ENCODE peak calls at places on chromosomes 12 and 14, in nine cellular contexts. One of them, this sample, is unnamed.

GRCh38 chr12:95213928-95214327 is 3.3 kb downstream of the FGD6 start:
- DNase-seq in astrocyte of the cerebellum: no peak
- DNase-seq in thyroid gland: no peak
- DNase-seq in CD8-positive, alpha-beta T cell: no peak
- DNase-seq in GM23338: no peak
- DNase-seq in HCT116: no peak
- DNase-seq in fibroblast of lung: no peak
- DNase-seq in progenitor cell of endocrine pancreas: no peak
- DNase-seq in HepG2: no peak
- DNase-seq in this sample: no peak

GRCh38 chr14:33475623-33476022 is 475.3 kb downstream of the EGLN3 start:
- DNase-seq in astrocyte of the cerebellum: peak; percentile 19
- DNase-seq in GM23338: peak; percentile 96
- DNase-seq in CD8-positive, alpha-beta T cell: no peak
- DNase-seq in progenitor cell of endocrine pancreas: peak; percentile 44
- DNase-seq in fibroblast of lung: peak; percentile 41
- DNase-seq in thyroid gland: peak; percentile 65
- DNase-seq in HepG2: peak; percentile 58
- DNase-seq in HCT116: no peak
- DNase-seq in this sample: peak; percentile 83

GRCh38 chr12:31369712-31370521 is 44.0 kb upstream of the SINHCAF start:
- DNase-seq in HepG2: peak; percentile 24
- DNase-seq in thyroid gland: peak; percentile 16
- DNase-seq in CD8-positive, alpha-beta T cell: no peak
- DNase-seq in fibroblast of lung: peak; percentile 43
- DNase-seq in progenitor cell of endocrine pancreas: no peak
- DNase-seq in astrocyte of the cerebellum: no peak
- DNase-seq in GM23338: peak; percentile 86
- DNase-seq in HCT116: no peak
- DNase-seq in this sample: peak; percentile 30

GRCh38 chr12:19515179-19515578 is 75.9 kb downstream of the AEBP2 start:
- DNase-seq in progenitor cell of endocrine pancreas: no peak
- DNase-seq in fibroblast of lung: peak; percentile 34
- DNase-seq in CD8-positive, alpha-beta T cell: no peak
- DNase-seq in GM23338: peak; percentile 39
- DNase-seq in astrocyte of the cerebellum: no peak
- DNase-seq in HCT116: peak; percentile 33
- DNase-seq in thyroid gland: no peak
- DNase-seq in HepG2: no peak
- DNase-seq in this sample: no peak

GRCh38 chr14:22822619-22823551 is 6.8 kb upstream of the MRPL52 start:
- DNase-seq in GM23338: peak; percentile 99
- DNase-seq in HepG2: peak; percentile 78
- DNase-seq in CD8-positive, alpha-beta T cell: peak; percentile 41
- DNase-seq in astrocyte of the cerebellum: peak; percentile 92
- DNase-seq in progenitor cell of endocrine pancreas: peak; percentile 77
- DNase-seq in fibroblast of lung: peak; percentile 92
- DNase-seq in thyroid gland: peak; percentile 69
- DNase-seq in HCT116: peak; percentile 51
- DNase-seq in this sample: peak; percentile 87

GRCh38 chr14:68043752-68044151 is 224.2 kb downstream of the RAD51B start:
- DNase-seq in fibroblast of lung: no peak
- DNase-seq in CD8-positive, alpha-beta T cell: no peak
- DNase-seq in astrocyte of the cerebellum: no peak
- DNase-seq in HepG2: no peak
- DNase-seq in thyroid gland: no peak
- DNase-seq in GM23338: no peak
- DNase-seq in HCT116: no peak
- DNase-seq in progenitor cell of endocrine pancreas: no peak
- DNase-seq in this sample: no peak

GRCh38 chr14:74508292-74508731 is 14.7 kb downstream of the ISCA2 start:
- DNase-seq in GM23338: peak; percentile 90
- DNase-seq in astrocyte of the cerebellum: no peak
- DNase-seq in CD8-positive, alpha-beta T cell: no peak
- DNase-seq in thyroid gland: no peak
- DNase-seq in HCT116: no peak
- DNase-seq in fibroblast of lung: no peak
- DNase-seq in HepG2: peak; percentile 54
- DNase-seq in progenitor cell of endocrine pancreas: no peak
- DNase-seq in this sample: peak; percentile 57

GRCh38 chr12:1835178-1836131 is 15.1 kb downstream of the LRTM2 start:
- DNase-seq in progenitor cell of endocrine pancreas: no peak
- DNase-seq in HepG2: no peak
- DNase-seq in astrocyte of the cerebellum: no peak
- DNase-seq in thyroid gland: no peak
- DNase-seq in CD8-positive, alpha-beta T cell: no peak
- DNase-seq in HCT116: no peak
- DNase-seq in GM23338: no peak
- DNase-seq in fibroblast of lung: no peak
- DNase-seq in this sample: no peak

GRCh38 chr12:4168041-4168440 is 105.5 kb upstream of the CCND2 start:
- DNase-seq in progenitor cell of endocrine pancreas: no peak
- DNase-seq in HCT116: no peak
- DNase-seq in CD8-positive, alpha-beta T cell: no peak
- DNase-seq in thyroid gland: peak; percentile 85
- DNase-seq in HepG2: no peak
- DNase-seq in GM23338: peak; percentile 45
- DNase-seq in fibroblast of lung: no peak
- DNase-seq in astrocyte of the cerebellum: no peak
- DNase-seq in this sample: no peak

GRCh38 chr14:23361320-23361719 is 3.7 kb downstream of the EFS start:
- DNase-seq in CD8-positive, alpha-beta T cell: no peak
- DNase-seq in GM23338: no peak
- DNase-seq in HepG2: no peak
- DNase-seq in astrocyte of the cerebellum: no peak
- DNase-seq in progenitor cell of endocrine pancreas: no peak
- DNase-seq in thyroid gland: no peak
- DNase-seq in HCT116: no peak
- DNase-seq in fibroblast of lung: peak; percentile 63
- DNase-seq in this sample: no peak

GRCh38 chr12:119910586-119910985 is 33.5 kb upstream of the CIT start:
- DNase-seq in HCT116: no peak
- DNase-seq in astrocyte of the cerebellum: no peak
- DNase-seq in fibroblast of lung: no peak
- DNase-seq in CD8-positive, alpha-beta T cell: no peak
- DNase-seq in GM23338: no peak
- DNase-seq in HepG2: no peak
- DNase-seq in thyroid gland: no peak
- DNase-seq in progenitor cell of endocrine pancreas: no peak
- DNase-seq in this sample: no peak

GRCh38 chr14:89139404-89140247 is 277.4 kb downstream of the FOXN3 start:
- DNase-seq in CD8-positive, alpha-beta T cell: no peak
- DNase-seq in progenitor cell of endocrine pancreas: no peak
- DNase-seq in HepG2: peak; percentile 77
- DNase-seq in HCT116: no peak
- DNase-seq in fibroblast of lung: peak; percentile 20
- DNase-seq in astrocyte of the cerebellum: no peak
- DNase-seq in thyroid gland: no peak
- DNase-seq in GM23338: peak; percentile 76
- DNase-seq in this sample: no peak

DNA sequence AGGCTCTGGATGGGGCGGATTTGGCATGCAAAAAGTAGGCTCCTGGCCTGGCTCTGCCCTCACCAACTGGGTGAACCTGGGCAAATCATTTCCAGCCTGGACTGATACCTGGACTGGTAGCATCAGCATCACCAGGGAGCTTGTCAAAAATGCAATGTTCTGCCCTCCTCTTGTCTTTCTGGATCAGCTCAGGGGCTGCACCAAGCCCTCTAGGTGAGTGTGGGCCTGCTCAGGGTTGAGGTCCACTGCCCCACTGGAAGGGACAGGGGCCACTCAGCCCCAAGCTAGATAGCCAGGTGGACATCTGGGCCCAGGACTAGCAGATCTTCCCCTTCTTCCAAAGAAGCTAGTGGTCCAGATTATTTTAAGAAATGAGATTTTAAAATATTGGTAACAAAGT is 99.6 kb downstream of the RBM19 start:
- DNase-seq in thyroid gland: no peak
- DNase-seq in astrocyte of the cerebellum: no peak
- DNase-seq in CD8-positive, alpha-beta T cell: no peak
- DNase-seq in fibroblast of lung: no peak
- DNase-seq in HepG2: no peak
- DNase-seq in HCT116: no peak
- DNase-seq in progenitor cell of endocrine pancreas: no peak
- DNase-seq in GM23338: no peak
- DNase-seq in this sample: no peak
- TF ChIP-seq CTCF in thyroid gland: no peak
- TF ChIP-seq CTCF in astrocyte of the cerebellum: no peak
- TF ChIP-seq CTCF in CD8-positive, alpha-beta T cell: no peak
- TF ChIP-seq CTCF in fibroblast of lung: no peak
- TF ChIP-seq CTCF in HepG2: no peak
- TF ChIP-seq CTCF in HCT116: no peak
- TF ChIP-seq CTCF in progenitor cell of endocrine pancreas: no peak
- TF ChIP-seq CTCF in GM23338: no peak
- TF ChIP-seq CTCF in this sample: no peak

DNA sequence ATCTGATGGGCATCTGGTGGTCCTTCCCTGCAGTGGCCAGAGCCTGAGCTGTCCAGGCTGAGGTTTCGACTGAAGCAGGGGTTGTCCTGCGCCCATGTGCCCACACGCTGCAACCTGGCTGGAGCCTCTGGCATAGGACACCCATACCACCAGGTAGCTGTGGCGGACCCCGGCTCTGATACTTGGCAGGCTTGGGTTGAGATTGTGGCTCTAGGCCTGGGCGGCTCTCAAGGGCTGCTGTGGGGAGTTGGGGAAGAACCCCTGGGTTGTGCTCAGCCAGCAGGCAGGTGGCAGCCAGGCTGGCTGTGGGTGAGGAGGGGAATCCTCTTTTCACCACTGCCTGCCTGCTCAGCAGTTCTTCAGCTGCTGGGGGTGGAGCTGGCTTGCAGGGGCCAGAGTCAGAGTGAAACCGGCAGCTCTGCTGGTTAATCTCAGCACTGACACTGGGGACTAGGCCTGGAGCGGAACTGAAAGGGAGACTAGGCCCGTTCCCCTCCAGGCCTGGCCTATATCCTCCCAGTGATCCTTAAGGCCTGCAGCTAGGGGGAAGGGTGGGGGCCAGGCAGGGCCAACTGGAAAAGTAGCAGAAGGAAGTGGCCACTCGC is 39.1 kb downstream of the SH2B3 start:
- DNase-seq in thyroid gland: peak; percentile 29
- DNase-seq in fibroblast of lung: peak; percentile 16
- DNase-seq in HCT116: no peak
- DNase-seq in GM23338: peak; percentile 51
- DNase-seq in astrocyte of the cerebellum: no peak
- DNase-seq in progenitor cell of endocrine pancreas: no peak
- DNase-seq in CD8-positive, alpha-beta T cell: peak; percentile 62
- DNase-seq in HepG2: no peak
- DNase-seq in this sample: peak; percentile 38
- TF ChIP-seq CTCF in thyroid gland: no peak
- TF ChIP-seq CTCF in fibroblast of lung: no peak
- TF ChIP-seq CTCF in HCT116: no peak
- TF ChIP-seq CTCF in GM23338: no peak
- TF ChIP-seq CTCF in astrocyte of the cerebellum: no peak
- TF ChIP-seq CTCF in progenitor cell of endocrine pancreas: no peak
- TF ChIP-seq CTCF in CD8-positive, alpha-beta T cell: no peak
- TF ChIP-seq CTCF in HepG2: no peak
- TF ChIP-seq CTCF in this sample: no peak

GRCh38 chr12:52173526-52173925 is 18.3 kb downstream of the KRT80 start:
- DNase-seq in progenitor cell of endocrine pancreas: no peak
- DNase-seq in CD8-positive, alpha-beta T cell: no peak
- DNase-seq in HCT116: no peak
- DNase-seq in GM23338: no peak
- DNase-seq in astrocyte of the cerebellum: no peak
- DNase-seq in thyroid gland: no peak
- DNase-seq in fibroblast of lung: no peak
- DNase-seq in HepG2: no peak
- DNase-seq in this sample: no peak

GRCh38 chr12:52172956-52173355 is 18.9 kb downstream of the KRT80 start:
- DNase-seq in CD8-positive, alpha-beta T cell: no peak
- DNase-seq in progenitor cell of endocrine pancreas: no peak
- DNase-seq in thyroid gland: no peak
- DNase-seq in GM23338: no peak
- DNase-seq in HCT116: no peak
- DNase-seq in fibroblast of lung: no peak
- DNase-seq in astrocyte of the cerebellum: no peak
- DNase-seq in HepG2: no peak
- DNase-seq in this sample: no peak

GRCh38 chr12:52178984-52179383 is 12.8 kb downstream of the KRT80 start:
- DNase-seq in HCT116: no peak
- DNase-seq in fibroblast of lung: no peak
- DNase-seq in HepG2: no peak
- DNase-seq in astrocyte of the cerebellum: no peak
- DNase-seq in progenitor cell of endocrine pancreas: no peak
- DNase-seq in CD8-positive, alpha-beta T cell: no peak
- DNase-seq in GM23338: no peak
- DNase-seq in thyroid gland: peak; percentile 47
- DNase-seq in this sample: no peak

GRCh38 chr12:52178443-52178842 is 13.4 kb downstream of the KRT80 start:
- DNase-seq in progenitor cell of endocrine pancreas: no peak
- DNase-seq in fibroblast of lung: no peak
- DNase-seq in thyroid gland: no peak
- DNase-seq in astrocyte of the cerebellum: no peak
- DNase-seq in HepG2: no peak
- DNase-seq in GM23338: no peak
- DNase-seq in CD8-positive, alpha-beta T cell: no peak
- DNase-seq in HCT116: no peak
- DNase-seq in this sample: no peak

GRCh38 chr12:52175411-52176350 is 16.1 kb downstream of the KRT80 start:
- DNase-seq in GM23338: no peak
- DNase-seq in fibroblast of lung: peak; percentile 50
- DNase-seq in HCT116: no peak
- DNase-seq in progenitor cell of endocrine pancreas: no peak
- DNase-seq in HepG2: peak; percentile 36
- DNase-seq in thyroid gland: no peak
- DNase-seq in astrocyte of the cerebellum: no peak
- DNase-seq in CD8-positive, alpha-beta T cell: no peak
- DNase-seq in this sample: peak; percentile 57
- TF ChIP-seq CTCF in GM23338: peak; percentile 51
- TF ChIP-seq CTCF in fibroblast of lung: peak; percentile 20
- TF ChIP-seq CTCF in HCT116: no peak
- TF ChIP-seq CTCF in progenitor cell of endocrine pancreas: no peak
- TF ChIP-seq CTCF in HepG2: no peak
- TF ChIP-seq CTCF in thyroid gland: peak; percentile 8
- TF ChIP-seq CTCF in astrocyte of the cerebellum: peak; percentile 33
- TF ChIP-seq CTCF in CD8-positive, alpha-beta T cell: no peak
- TF ChIP-seq CTCF in this sample: peak; percentile 45

GRCh38 chr14:29527286-29527685 is 400.4 kb downstream of the PRKD1 start:
- DNase-seq in progenitor cell of endocrine pancreas: no peak
- DNase-seq in fibroblast of lung: no peak
- DNase-seq in astrocyte of the cerebellum: no peak
- DNase-seq in thyroid gland: no peak
- DNase-seq in CD8-positive, alpha-beta T cell: no peak
- DNase-seq in HepG2: no peak
- DNase-seq in HCT116: no peak
- DNase-seq in GM23338: no peak
- DNase-seq in this sample: no peak

GRCh38 chr14:29528889-29529288 is 398.8 kb downstream of the PRKD1 start:
- DNase-seq in fibroblast of lung: peak; percentile 19
- DNase-seq in GM23338: no peak
- DNase-seq in astrocyte of the cerebellum: peak; percentile 52
- DNase-seq in HepG2: no peak
- DNase-seq in thyroid gland: no peak
- DNase-seq in HCT116: no peak
- DNase-seq in progenitor cell of endocrine pancreas: no peak
- DNase-seq in CD8-positive, alpha-beta T cell: no peak
- DNase-seq in this sample: no peak

DNA sequence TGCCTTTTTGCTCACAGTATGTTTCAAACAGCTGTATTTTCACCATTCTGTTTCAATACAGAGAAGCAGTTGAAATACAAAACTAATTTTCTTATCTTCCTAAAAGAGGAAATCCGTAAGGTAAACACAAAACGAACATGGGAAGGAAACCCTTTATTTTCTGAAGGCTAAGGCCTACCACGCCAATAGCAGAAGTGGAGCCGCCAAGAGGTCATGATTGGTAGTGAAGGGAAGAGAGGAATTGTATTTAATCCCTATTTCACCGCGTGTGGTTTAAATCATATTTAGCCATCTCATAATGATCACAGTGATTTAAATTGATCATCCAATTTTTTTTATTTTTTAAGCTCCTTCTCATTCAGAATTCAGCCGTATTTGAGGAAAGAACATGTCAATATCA is 398.2 kb downstream of the PRKD1 start:
- DNase-seq in astrocyte of the cerebellum: no peak
- DNase-seq in HCT116: no peak
- DNase-seq in fibroblast of lung: no peak
- DNase-seq in GM23338: peak; percentile 79
- DNase-seq in CD8-positive, alpha-beta T cell: no peak
- DNase-seq in thyroid gland: no peak
- DNase-seq in HepG2: peak; percentile 17
- DNase-seq in progenitor cell of endocrine pancreas: no peak
- DNase-seq in this sample: peak; percentile 58
- TF ChIP-seq CTCF in astrocyte of the cerebellum: peak; percentile 46
- TF ChIP-seq CTCF in HCT116: no peak
- TF ChIP-seq CTCF in fibroblast of lung: peak; percentile 15
- TF ChIP-seq CTCF in GM23338: peak; percentile 69
- TF ChIP-seq CTCF in CD8-positive, alpha-beta T cell: no peak
- TF ChIP-seq CTCF in thyroid gland: no peak
- TF ChIP-seq CTCF in HepG2: peak; percentile 51
- TF ChIP-seq CTCF in progenitor cell of endocrine pancreas: peak; percentile 61
- TF ChIP-seq CTCF in this sample: peak; percentile 86